ENCODE peak calls at places on chromosome 11, in nine cellular contexts. T is DND-41, E is RWPE1, H is left ventricle myocardium inferior, O is neuronal stem cell, D is H9, F is esophagus squamous epithelium, L is uterus, N is sigmoid colon. X is an unnamed sample.

GRCh38 chr11:2269601-2270321 is 627 bp downstream of the ASCL2 start:
- DNase-seq in N (no peak), F (no peak), O (no peak), T (no peak), D (peak; percentile 82), L (no peak), H (no peak), E (peak; percentile 65), X (peak; percentile 72)

GRCh38 chr11:75334976-75335375 is 16.5 kb downstream of the ARRB1 start:
- DNase-seq in N (no peak), E (no peak), O (no peak), L (no peak), T (no peak), F (no peak), H (no peak), D (peak; percentile 81), X (no peak)

GRCh38 chr11:23423119-23423518 is 562.8 kb upstream of the CCDC179 start:
- DNase-seq in D (no peak), N (no peak), F (no peak), L (no peak), O (no peak), E (no peak), H (no peak), T (no peak), X (no peak)

GRCh38 chr11:16460508-16460907 is 104.2 kb upstream of the SOX6 start:
- DNase-seq in E (no peak), O (no peak), D (no peak), T (no peak), L (no peak), F (no peak), H (no peak), N (no peak), X (no peak)

GRCh38 chr11:1604181-1604580 is 4.1 kb downstream of the KRTAP5-3 start:
- DNase-seq in H (no peak), L (no peak), E (no peak), N (peak; percentile 43), T (no peak), D (no peak), F (no peak), O (no peak), X (no peak)

GRCh38 chr11:2105536-2105935 is 33.7 kb downstream of the IGF2 start:
- DNase-seq in N (no peak), F (no peak), E (no peak), T (no peak), O (no peak), H (no peak), L (no peak), D (no peak), X (no peak)

GRCh38 chr11:33942954-33943353 is 51.1 kb upstream of the LMO2 start:
- DNase-seq in E (peak; percentile 26), D (no peak), N (no peak), T (no peak), O (no peak), L (peak; percentile 40), F (no peak), H (peak; percentile 28), X (peak; percentile 80)

GRCh38 chr11:85182437-85183109 is 444.6 kb downstream of the DLG2 start:
- DNase-seq in T (no peak), N (no peak), L (no peak), O (peak; percentile 23), D (peak; percentile 45), F (no peak), H (no peak), E (no peak), X (no peak)

GRCh38 chr11:126839496-126839895 is 161.1 kb downstream of the KIRREL3 start:
- DNase-seq in N (no peak), L (no peak), O (no peak), F (no peak), D (no peak), T (no peak), E (no peak), H (no peak), X (no peak)

GRCh38 chr11:33953289-33953688 is 61.4 kb upstream of the LMO2 start:
- DNase-seq in E (no peak), L (no peak), D (no peak), N (no peak), H (no peak), T (no peak), F (no peak), O (no peak), X (no peak)

GRCh38 chr11:12862761-12863469 is 146.2 kb upstream of the RASSF10 start:
- DNase-seq in L (peak; percentile 59), E (peak; percentile 20), D (peak; percentile 87), T (no peak), O (peak; percentile 78), N (peak; percentile 82), H (peak; percentile 26), F (no peak), X (peak; percentile 79)

GRCh38 chr11:10032991-10033390 is 261.0 kb downstream of the SBF2 start:
- DNase-seq in H (no peak), N (no peak), T (no peak), L (no peak), D (no peak), O (no peak), F (no peak), E (peak; percentile 5), X (no peak)

GRCh38 chr11:72005347-72006260 is 6.9 kb downstream of the IL18BP start:
- DNase-seq in E (no peak), O (no peak), F (no peak), T (no peak), L (peak; percentile 32), D (no peak), H (no peak), N (peak; percentile 67), X (no peak)

GRCh38 chr11:27139742-27140141 is 99.1 kb downstream of the BBOX1 start:
- DNase-seq in N (no peak), L (no peak), F (no peak), O (no peak), D (no peak), H (no peak), E (no peak), T (no peak), X (no peak)

GRCh38 chr11:70105755-70106571 is 27.8 kb downstream of the ANO1 start:
- DNase-seq in F (no peak), E (no peak), O (no peak), H (no peak), L (peak; percentile 86), D (no peak), T (no peak), N (peak; percentile 87), X (peak; percentile 28)
- H3K27ac ChIP-seq in F (no peak overlapping the region), E (no peak overlapping the region), O (no peak overlapping the region), H (no peak overlapping the region), L (peak overlapping the region; percentile 80), D (no peak overlapping the region), T (no peak overlapping the region), N (no peak overlapping the region), X (no peak overlapping the region)

DNA sequence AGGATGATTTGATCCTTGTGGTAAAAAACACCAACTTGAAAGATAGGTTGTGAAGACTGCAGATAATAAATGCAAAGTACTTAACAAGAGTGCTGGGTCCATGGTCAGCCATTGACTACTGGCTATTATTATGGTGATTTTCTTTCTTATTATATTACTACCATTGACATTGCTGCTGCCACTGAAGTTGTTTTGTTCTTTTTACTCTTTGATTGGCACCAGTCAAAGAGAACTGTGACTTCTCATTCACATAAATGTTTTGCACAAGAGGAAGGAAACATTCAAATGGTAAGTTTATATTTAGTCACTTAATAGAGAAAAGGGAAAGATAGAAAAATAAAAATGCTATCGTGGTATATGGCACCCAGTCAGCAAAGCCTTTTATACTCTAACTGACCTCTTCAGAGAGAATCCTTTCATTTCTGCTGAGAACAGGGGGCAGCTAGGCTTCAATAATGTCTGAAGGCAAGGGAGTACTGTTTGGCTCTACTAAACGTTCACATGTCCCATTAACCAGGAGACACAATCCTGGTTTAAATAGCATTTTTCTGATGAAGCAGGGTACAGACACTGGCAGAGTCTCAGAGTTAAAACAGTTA is 64.8 kb downstream of the LRRC4C start:
- DNase-seq in D (no peak), H (no peak), E (no peak), L (no peak), N (no peak), T (no peak), O (no peak), F (no peak), X (no peak)
- H3K27ac ChIP-seq in D (peak overlapping the region; percentile 16), H (no peak overlapping the region), E (no peak overlapping the region), L (no peak overlapping the region), N (no peak overlapping the region), T (no peak overlapping the region), O (peak overlapping the region; percentile 10), F (no peak overlapping the region), X (no peak overlapping the region)

GRCh38 chr11:96061094-96061493 is 137.2 kb upstream of the MTMR2 start:
- DNase-seq in F (no peak), E (no peak), O (no peak), D (no peak), T (no peak), N (no peak), H (no peak), L (no peak), X (no peak)
- H3K27ac ChIP-seq in F (no peak overlapping the region), E (no peak overlapping the region), O (no peak overlapping the region), D (no peak overlapping the region), T (no peak overlapping the region), N (peak overlapping the region; percentile 53), H (no peak overlapping the region), L (no peak overlapping the region), X (no peak overlapping the region)

GRCh38 chr11:60159284-60159683 is 23.6 kb downstream of the MS4A6A start:
- DNase-seq in T (no peak), N (no peak), H (no peak), F (no peak), L (no peak), O (no peak), D (no peak), E (no peak), X (no peak)

GRCh38 chr11:60159868-60160267 is 23.0 kb downstream of the MS4A6A start:
- DNase-seq in D (no peak), N (no peak), T (no peak), H (no peak), F (no peak), O (no peak), E (no peak), L (no peak), X (no peak)

GRCh38 chr11:60158666-60159065 is 24.2 kb downstream of the MS4A6A start:
- DNase-seq in D (no peak), F (no peak), N (no peak), E (no peak), T (no peak), H (no peak), L (no peak), O (no peak), X (no peak)

GRCh38 chr11:60161766-60162165 is 21.1 kb downstream of the MS4A6A start:
- DNase-seq in L (no peak), D (no peak), E (no peak), F (no peak), H (no peak), T (no peak), O (no peak), N (no peak), X (no peak)

DNA sequence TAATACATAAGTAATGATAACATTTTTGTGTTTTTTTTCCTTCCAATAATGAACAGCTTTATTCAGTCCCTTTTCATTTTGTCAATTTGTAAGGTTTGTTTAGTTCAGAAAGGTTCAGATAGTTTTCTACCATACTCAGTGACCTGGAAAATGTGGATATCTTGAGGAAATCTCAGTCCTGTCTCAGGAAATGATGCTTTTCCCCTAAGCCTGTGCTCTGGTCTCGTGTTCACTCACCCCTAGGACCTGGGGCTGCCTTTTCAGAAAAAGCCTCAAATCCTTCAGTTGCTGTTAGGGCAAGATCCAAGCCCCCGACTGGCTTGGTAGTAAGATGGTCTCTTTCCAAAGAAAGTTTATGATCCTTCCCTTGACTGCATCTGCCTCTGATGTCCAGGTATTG is 21.8 kb downstream of the MS4A6A start:
- DNase-seq in N (no peak), L (no peak), F (no peak), O (no peak), D (no peak), T (no peak), H (no peak), E (no peak), X (no peak)
- H3K27ac ChIP-seq in N (no peak overlapping the region), L (no peak overlapping the region), F (no peak overlapping the region), O (no peak overlapping the region), D (no peak overlapping the region), T (no peak overlapping the region), H (no peak overlapping the region), E (no peak overlapping the region), X (no peak overlapping the region)

GRCh38 chr11:123585206-123585605 is 69.2 kb downstream of the SCN3B start:
- DNase-seq in H (no peak), L (no peak), E (no peak), D (no peak), N (no peak), F (no peak), T (no peak), O (no peak), X (no peak)
- H3K27ac ChIP-seq in H (no peak overlapping the region), L (no peak overlapping the region), E (no peak overlapping the region), D (no peak overlapping the region), N (no peak overlapping the region), F (no peak overlapping the region), T (no peak overlapping the region), O (no peak overlapping the region), X (no peak overlapping the region)

X was measured in right cardiac atrium.